ENCODE peak calls at places on chromosomes 2 and 18, in four cellular contexts. N is GM12878, C is HEK293T, O is K562. R is an unnamed sample.

GRCh38 chr2:5076599-5076998 is 615.6 kb upstream of the SOX11 start:
- DNase-seq in C (no peak), O (no peak), N (no peak), R (no peak)

GRCh38 chr2:217414429-217414828 is 554.6 kb upstream of the TNP1 start:
- DNase-seq in C (no peak), O (no peak), N (no peak), R (no peak)

GRCh38 chr2:120469486-120469885 is 123.5 kb downstream of the INHBB start:
- DNase-seq in C (no peak), N (no peak), O (no peak), R (no peak)

GRCh38 chr2:33207336-33207735 is 260.6 kb downstream of the LTBP1 start:
- DNase-seq in O (no peak), C (no peak), N (no peak), R (no peak)

GRCh38 chr2:108640731-108641130 is 78.6 kb upstream of the RANBP2 start:
- DNase-seq in O (no peak), C (no peak), N (no peak), R (no peak)

GRCh38 chr2:162521871-162522655 is 178.1 kb downstream of the GCA start:
- DNase-seq in O (no peak), N (no peak), C (no peak), R (no peak)

GRCh38 chr2:100407600-100407999 is 9.9 kb downstream of the CHST10 start:
- DNase-seq in N (no peak), O (no peak), C (no peak), R (no peak)

GRCh38 chr2:132721938-132722337 is 51.9 kb upstream of the LYPD1 start:
- DNase-seq in O (no peak), C (no peak), N (no peak), R (no peak)

GRCh38 chr2:18536100-18536499 is 24.4 kb downstream of the RDH14 start:
- DNase-seq in N (no peak), O (no peak), C (no peak), R (no peak)

GRCh38 chr2:67290451-67290991 is 106.6 kb upstream of the ETAA1 start:
- DNase-seq in N (no peak), O (no peak), C (no peak), R (no peak)

GRCh38 chr18:23177433-23178072 is 42.3 kb downstream of the CABLES1 start:
- DNase-seq in C (no peak), N (no peak), O (no peak), R (no peak)

GRCh38 chr2:69616755-69617154 is 26.8 kb downstream of the AAK1 start:
- DNase-seq in O (no peak), C (no peak), N (no peak), R (no peak)

GRCh38 chr18:73462092-73462491 is 594.3 kb upstream of the NETO1 start:
- DNase-seq in C (no peak), N (no peak), O (no peak), R (no peak)

GRCh38 chr18:74310411-74310810 is 5.2 kb upstream of the C18orf63 start:
- DNase-seq in O (no peak), N (no peak), C (peak; percentile 8), R (peak; percentile 55)

GRCh38 chr2:135845257-135845656 is 8.3 kb upstream of the LCT start:
- DNase-seq in N (no peak), C (no peak), O (no peak), R (no peak)

GRCh38 chr2:238225911-238226697 is 13.7 kb downstream of the HES6 start:
- DNase-seq in O (no peak), N (no peak), C (no peak), R (no peak)

GRCh38 chr18:63267990-63268721 is 51.4 kb downstream of the BCL2 start:
- DNase-seq in C (no peak), O (no peak), N (no peak), R (no peak)

GRCh38 chr2:137252934-137253333 is 487.6 kb downstream of the THSD7B start:
- DNase-seq in C (no peak), N (no peak), O (no peak), R (no peak)

GRCh38 chr2:37575780-37576179 is 95.7 kb downstream of the CDC42EP3 start:
- DNase-seq in N (no peak), C (no peak), O (no peak), R (no peak)

GRCh38 chr2:200428961-200429665 is 80.8 kb downstream of the KCTD18 start:
- DNase-seq in N (no peak), C (no peak), O (no peak), R (no peak)

GRCh38 chr2:162123806-162124758 is 28.0 kb downstream of the GCG start:
- DNase-seq in C (peak; percentile 14), O (peak; percentile 44), N (peak; percentile 9), R (peak; percentile 69)

GRCh38 chr2:100902833-100903405 is 83.0 kb downstream of the NPAS2 start:
- DNase-seq in O (no peak), N (no peak), C (no peak), R (peak; percentile 81)

GRCh38 chr2:158967731-158968395 is 577 bp upstream of the TANC1 start:
- DNase-seq in O (no peak), N (no peak), C (peak; percentile 45), R (no peak)

GRCh38 chr2:128219891-128220290 is 98.8 kb downstream of the HS6ST1 start:
- DNase-seq in N (no peak), C (no peak), O (no peak), R (no peak)

GRCh38 chr2:184463866-184464248 is 134.5 kb upstream of the ZNF804A start:
- DNase-seq in C (no peak), N (no peak), O (no peak), R (no peak)

GRCh38 chr2:8578335-8579244 is 103.3 kb upstream of the ID2 start:
- DNase-seq in O (no peak), N (no peak), C (no peak), R (no peak)

GRCh38 chr18:34114996-34115395 is 109.7 kb downstream of the NOL4 start:
- DNase-seq in C (no peak), O (no peak), N (no peak), R (peak; percentile 1)

GRCh38 chr2:192051533-192051932 is 143.2 kb downstream of the TMEFF2 start:
- DNase-seq in C (no peak), N (no peak), O (no peak), R (no peak)
- TF ChIP-seq FOXK2 in C (no peak), N (no peak), O (no peak), R (no peak)

DNA sequence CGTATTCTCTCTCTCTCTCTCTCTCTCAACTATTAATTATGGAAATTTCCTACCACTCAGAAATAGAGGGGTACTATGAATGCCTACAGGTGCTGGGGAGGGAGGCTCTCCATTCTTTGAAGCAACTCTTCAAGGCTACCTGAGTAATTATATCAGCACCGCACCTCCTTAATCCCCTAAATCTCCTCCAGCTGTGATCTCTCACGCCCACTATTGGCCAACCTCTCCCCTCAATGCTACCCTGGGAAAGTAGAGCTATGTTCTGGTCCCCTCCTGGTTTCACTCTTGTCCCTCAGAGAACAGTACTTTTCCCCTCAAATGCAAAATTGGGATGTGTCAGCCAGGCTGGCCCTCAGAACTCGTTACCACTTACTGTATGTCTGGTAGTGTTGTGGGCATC is 1.6 kb downstream of the MOCOS start:
- DNase-seq in O (no peak), C (no peak), N (no peak), R (no peak)
- TF ChIP-seq FOXK2 in O (no peak), C (no peak), N (no peak), R (no peak)

DNA sequence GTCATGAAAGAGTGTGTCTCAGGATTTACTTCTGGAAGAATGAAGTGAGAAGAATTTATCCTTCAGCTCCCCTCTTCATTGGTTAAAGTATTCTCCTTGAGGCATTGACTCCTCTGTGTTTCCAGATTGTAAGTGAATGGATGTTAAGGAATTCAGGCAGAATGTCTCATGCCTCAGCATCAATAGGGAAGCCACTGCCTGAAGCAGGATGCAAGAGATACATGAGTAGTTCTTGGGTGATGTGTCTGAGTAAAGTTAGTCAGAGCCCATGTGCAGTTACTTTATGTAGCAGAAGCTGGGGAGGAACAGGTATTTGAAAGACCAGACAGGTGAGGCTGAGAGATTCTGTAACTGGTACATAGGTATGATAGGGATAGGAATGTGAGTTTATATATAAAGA is 34.0 kb upstream of the TMEFF2 start:
- DNase-seq in O (no peak), C (no peak), N (no peak), R (no peak)
- TF ChIP-seq FOXK2 in O (no peak), C (no peak), N (no peak), R (no peak)

GRCh38 chr2:168165985-168166901 is 81.2 kb downstream of the STK39 start:
- DNase-seq in C (no peak), N (no peak), O (no peak), R (peak; percentile 56)
- TF ChIP-seq FOXK2 in C (no peak), N (no peak), O (no peak), R (no peak)

GRCh38 chr2:156192468-156192867 is 140.1 kb downstream of the NR4A2 start:
- DNase-seq in N (peak; percentile 3), O (no peak), C (no peak), R (no peak)

GRCh38 chr2:156191547-156191946 is 141.0 kb downstream of the NR4A2 start:
- DNase-seq in C (no peak), O (no peak), N (no peak), R (no peak)

GRCh38 chr2:156189143-156189542 is 143.4 kb downstream of the NR4A2 start:
- DNase-seq in N (no peak), O (no peak), C (no peak), R (peak; percentile 83)

GRCh38 chr2:156189584-156189983 is 142.9 kb downstream of the NR4A2 start:
- DNase-seq in C (no peak), N (no peak), O (no peak), R (no peak)

GRCh38 chr2:156190532-156190931 is 142.0 kb downstream of the NR4A2 start:
- DNase-seq in O (no peak), C (no peak), N (no peak), R (no peak)
- TF ChIP-seq FOXK2 in O (no peak), C (no peak), N (no peak), R (no peak)

GRCh38 chr2:223724831-223725230 is 112.6 kb downstream of the AP1S3 start:
- DNase-seq in C (no peak), N (no peak), O (no peak), R (no peak)
- TF ChIP-seq FOXK2 in C (no peak), N (no peak), O (no peak), R (no peak)